ENCODE peak calls at places on chromosome 21, in nine cellular contexts. C is transverse colon, H is heart left ventricle, M is sigmoid colon, U is tibial nerve, S is H9, T is MM.1S, V is pancreas, P is tibial artery. G is an unnamed sample. For H3K4me1, the result is how much of the 10 kb centered on the place peaks cover.

GRCh38 chr21:23960769-23961168 is 1646.5 kb downstream of the MRPL39 start:
- DNase-seq in C (no peak), H (no peak), M (no peak), U (no peak), S (no peak), T (no peak), V (no peak), P (no peak), G (no peak)

GRCh38 chr21:37783016-37783415 is 133.2 kb downstream of the KCNJ6 start:
- DNase-seq in C (no peak), H (no peak), M (no peak), U (no peak), S (no peak), T (no peak), V (no peak), P (no peak), G (no peak)

GRCh38 chr21:31872452-31873274 is at the start of gene HUNK:
- DNase-seq in C (peak), H (no peak), M (no peak), U (no peak), S (peak), T (peak), V (peak), P (no peak), G (no peak)

GRCh38 chr21:24032709-24033232 is 1574.5 kb downstream of the MRPL39 start:
- DNase-seq in C (no peak), H (no peak), M (no peak), U (no peak), S (no peak), T (no peak), V (no peak), P (no peak), G (no peak)

GRCh38 chr21:17679002-17679600 is 66.4 kb upstream of the BTG3 start:
- DNase-seq in C (no peak), H (peak), M (no peak), U (peak), S (no peak), T (peak), V (no peak), P (no peak), G (no peak)

GRCh38 chr21:21460979-21461378 is 462.8 kb downstream of the NCAM2 start:
- DNase-seq in C (no peak), H (no peak), M (no peak), U (no peak), S (no peak), T (no peak), V (no peak), P (no peak), G (no peak)

GRCh38 chr21:21103692-21104091 is 105.5 kb downstream of the NCAM2 start:
- DNase-seq in C (no peak), H (no peak), M (no peak), U (no peak), S (no peak), T (no peak), V (no peak), P (no peak), G (no peak)

GRCh38 chr21:36104306-36105300 is 30.3 kb upstream of the CBR3 start:
- DNase-seq in C (peak), H (no peak), M (no peak), U (peak), S (peak), T (no peak), V (peak), P (no peak), G (no peak)

GRCh38 chr21:28431022-28431421 is 561.7 kb downstream of the LTN1 start:
- DNase-seq in C (no peak), H (no peak), M (no peak), U (no peak), S (no peak), T (no peak), V (no peak), P (no peak), G (no peak)

GRCh38 chr21:39647476-39647875 is 34.7 kb downstream of the B3GALT5 start:
- DNase-seq in C (no peak), H (no peak), M (no peak), U (no peak), S (no peak), T (no peak), V (no peak), P (no peak), G (no peak)

GRCh38 chr21:32132409-32132808 is 146.4 kb downstream of the MIS18A start:
- DNase-seq in C (no peak), H (no peak), M (no peak), U (no peak), S (peak), T (no peak), V (no peak), P (no peak), G (no peak)

GRCh38 chr21:42294273-42294880 is 20.8 kb downstream of the TFF3 start:
- DNase-seq in C (no peak), H (no peak), M (no peak), U (no peak), S (no peak), T (no peak), V (no peak), P (no peak), G (no peak)

GRCh38 chr21:37582613-37583012 is 216.0 kb downstream of the DYRK1A start:
- DNase-seq in C (no peak), H (no peak), M (no peak), U (peak), S (no peak), T (peak), V (no peak), P (no peak), G (no peak)

GRCh38 chr21:39400173-39400572 is 45.4 kb downstream of the LCA5L start:
- DNase-seq in C (no peak), H (no peak), M (no peak), U (no peak), S (no peak), T (no peak), V (no peak), P (no peak), G (no peak)

GRCh38 chr21:36010801-36011200 is 49.5 kb downstream of the SETD4 start:
- DNase-seq in C (no peak), H (no peak), M (peak), U (no peak), S (no peak), T (no peak), V (no peak), P (no peak), G (no peak)

GRCh38 chr21:28132713-28133112 is 860.0 kb downstream of the LTN1 start:
- DNase-seq in C (no peak), H (no peak), M (no peak), U (no peak), S (no peak), T (no peak), V (no peak), P (no peak), G (no peak)

GRCh38 chr21:27813750-27814149 is 846.9 kb upstream of the ADAMTS5 start:
- DNase-seq in C (peak), H (peak), M (peak), U (peak), S (no peak), T (no peak), V (no peak), P (no peak), G (no peak)

GRCh38 chr21:37324558-37324957 is 42.0 kb upstream of the DYRK1A start:
- DNase-seq in C (no peak), H (no peak), M (no peak), U (no peak), S (no peak), T (no peak), V (no peak), P (no peak), G (no peak)

GRCh38 chr21:22795644-22796043 is 1797.4 kb downstream of the NCAM2 start:
- DNase-seq in C (no peak), H (no peak), M (no peak), U (no peak), S (no peak), T (peak), V (no peak), P (no peak), G (no peak)

GRCh38 chr21:31656199-31657095 is 3.0 kb upstream of the SOD1 start:
- DNase-seq in C (no peak), H (no peak), M (no peak), U (no peak), S (no peak), T (no peak), V (no peak), P (no peak), G (no peak)

GRCh38 chr21:33078907-33079582 is 9.1 kb downstream of the OLIG1 start:
- DNase-seq in C (no peak), H (no peak), M (no peak), U (no peak), S (no peak), T (peak), V (no peak), P (no peak), G (no peak)

GRCh38 chr21:41234574-41234973 is 66.6 kb downstream of the BACE2 start:
- DNase-seq in C (no peak), H (no peak), M (peak), U (no peak), S (no peak), T (no peak), V (no peak), P (no peak), G (no peak)

GRCh38 chr21:41233913-41234312 is 66.0 kb downstream of the BACE2 start:
- DNase-seq in C (no peak), H (no peak), M (peak), U (no peak), S (no peak), T (no peak), V (no peak), P (no peak), G (no peak)

GRCh38 chr21:41232055-41232454 is 64.1 kb downstream of the BACE2 start:
- DNase-seq in C (no peak), H (no peak), M (no peak), U (no peak), S (no peak), T (no peak), V (no peak), P (no peak), G (no peak)

GRCh38 chr21:41236361-41236973 is 68.5 kb downstream of the BACE2 start:
- DNase-seq in C (no peak), H (no peak), M (no peak), U (no peak), S (no peak), T (no peak), V (peak), P (peak), G (no peak)

DNA sequence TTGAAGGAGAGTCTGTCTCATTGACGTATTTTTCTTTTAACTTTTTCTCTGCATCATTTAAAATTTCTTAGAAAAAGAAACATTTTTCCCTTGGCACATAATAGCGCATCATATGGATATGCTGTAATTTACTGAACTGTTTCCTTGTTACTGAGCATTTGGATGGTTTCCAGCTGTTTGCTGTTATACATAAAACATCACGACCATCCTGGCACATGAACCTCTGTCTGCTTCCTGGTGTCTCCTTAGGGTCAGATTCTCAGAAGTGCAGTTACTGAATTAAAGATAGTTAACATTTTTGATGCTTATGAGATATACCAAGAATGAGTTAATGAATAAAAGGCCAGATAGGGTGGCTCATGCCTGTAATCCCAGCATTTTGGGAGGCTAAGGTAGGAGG is 67.3 kb downstream of the BACE2 start:
- DNase-seq in C (no peak), H (no peak), M (no peak), U (no peak), S (no peak), T (no peak), V (no peak), P (no peak), G (no peak)
- H3K4me1 ChIP-seq in C (under half), H (under half), M (under half), U (under half), S (under half), T (under half), V (under half), P (under half), G (under half)

GRCh38 chr21:41255190-41255589 is 61.4 kb upstream of the FAM3B start:
- DNase-seq in C (no peak), H (no peak), M (no peak), U (no peak), S (no peak), T (no peak), V (no peak), P (no peak), G (no peak)

GRCh38 chr21:41249476-41249875 is 67.1 kb upstream of the FAM3B start:
- DNase-seq in C (no peak), H (no peak), M (no peak), U (no peak), S (no peak), T (no peak), V (no peak), P (no peak), G (no peak)

GRCh38 chr21:41254090-41254700 is 62.4 kb upstream of the FAM3B start:
- DNase-seq in C (no peak), H (no peak), M (no peak), U (no peak), S (no peak), T (no peak), V (no peak), P (no peak), G (no peak)

GRCh38 chr21:41250519-41250918 is 66.1 kb upstream of the FAM3B start:
- DNase-seq in C (no peak), H (no peak), M (no peak), U (no peak), S (no peak), T (no peak), V (no peak), P (no peak), G (no peak)

DNA sequence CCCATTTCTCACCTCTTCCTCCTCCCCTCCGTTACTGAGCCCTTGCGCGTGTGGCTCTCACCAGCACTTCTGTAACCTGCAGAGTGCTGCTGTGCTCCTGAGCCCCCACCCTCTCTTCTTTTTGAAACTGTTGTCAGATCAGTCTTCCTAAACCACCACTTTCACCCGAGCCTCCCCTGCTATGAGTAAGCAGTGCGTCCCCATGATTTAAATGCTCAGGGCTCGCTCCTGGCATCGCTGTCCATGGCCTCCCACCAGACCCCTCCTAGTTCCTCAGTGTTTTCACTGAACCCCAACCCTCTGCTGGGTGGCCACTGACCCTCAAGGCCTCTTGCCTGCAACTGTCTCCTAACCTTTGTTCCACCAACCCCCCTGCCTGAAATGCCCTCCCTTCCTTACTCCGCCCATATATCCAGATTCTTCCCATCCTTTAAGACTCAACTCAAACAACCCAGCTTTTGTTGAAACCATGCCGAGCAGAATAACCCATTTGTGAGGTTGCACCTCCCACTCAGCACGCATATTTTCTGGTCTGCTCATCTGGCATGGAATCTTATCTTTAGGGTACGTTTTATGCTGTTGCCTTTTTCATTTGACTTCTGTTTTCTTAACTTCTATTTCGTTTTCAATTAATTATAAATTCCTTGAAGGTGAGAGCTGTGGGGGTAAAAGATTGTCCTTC is 64.5 kb upstream of the FAM3B start:
- DNase-seq in C (no peak), H (no peak), M (no peak), U (no peak), S (no peak), T (no peak), V (no peak), P (no peak), G (no peak)
- H3K27ac ChIP-seq in C (no peak), H (no peak), M (no peak), U (peak), S (no peak), T (no peak), V (no peak), P (peak), G (no peak)

GRCh38 chr21:34517039-34517438 is 5.0 kb upstream of the KCNE1 start:
- DNase-seq in C (no peak), H (no peak), M (no peak), U (no peak), S (no peak), T (no peak), V (no peak), P (no peak), G (no peak)

GRCh38 chr21:34519013-34519412 is 7.0 kb upstream of the KCNE1 start:
- DNase-seq in C (no peak), H (no peak), M (no peak), U (no peak), S (no peak), T (no peak), V (no peak), P (no peak), G (no peak)

GRCh38 chr21:34514576-34515135 is 2.6 kb upstream of the KCNE1 start:
- DNase-seq in C (no peak), H (no peak), M (no peak), U (no peak), S (no peak), T (no peak), V (no peak), P (no peak), G (peak)

GRCh38 chr21:34519694-34520093 is 7.7 kb upstream of the KCNE1 start:
- DNase-seq in C (no peak), H (no peak), M (no peak), U (no peak), S (no peak), T (no peak), V (no peak), P (no peak), G (no peak)

DNA sequence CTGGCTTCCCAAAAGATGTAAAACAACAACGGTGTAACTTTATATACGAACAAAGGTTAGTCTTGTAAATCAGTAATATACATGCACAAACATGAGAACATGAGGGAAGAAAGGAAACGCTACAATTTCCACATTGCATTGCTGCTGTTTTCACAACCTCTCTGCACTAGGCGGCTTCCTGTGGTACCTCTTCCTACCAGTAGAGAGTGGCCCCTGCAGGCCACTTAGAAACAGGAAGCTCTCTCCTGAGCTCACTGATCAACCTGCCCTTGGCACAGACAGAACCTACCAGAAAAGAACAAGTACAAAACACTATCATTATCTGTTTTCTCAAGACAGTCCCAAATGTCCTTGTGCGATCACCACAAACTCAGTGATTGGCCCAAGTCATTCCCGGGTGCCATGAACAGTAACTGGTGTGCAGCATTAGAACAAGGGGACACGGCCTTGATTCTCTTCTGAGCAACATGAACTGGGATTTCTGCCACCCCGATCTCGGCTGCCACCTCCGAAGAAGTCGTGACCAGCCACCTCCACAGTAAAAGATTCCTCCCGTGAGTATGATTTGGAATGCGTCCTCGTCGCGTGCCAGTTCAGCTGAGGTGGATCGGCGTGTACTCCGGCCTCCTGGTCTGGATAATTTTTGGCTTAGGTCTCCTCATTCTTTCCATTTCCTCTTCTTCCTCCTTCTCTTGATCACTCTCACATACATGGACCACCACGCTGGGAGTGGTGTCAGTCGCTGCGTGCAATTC is 5.7 kb upstream of the KCNE1 start:
- DNase-seq in C (no peak), H (no peak), M (no peak), U (no peak), S (no peak), T (peak), V (no peak), P (no peak), G (no peak)
- TF ChIP-seq CTCF in C (no peak), H (no peak), M (no peak), U (no peak), S (peak), T (peak), V (no peak), P (no peak), G (no peak)

GRCh38 chr21:25983745-25984144 is 186.8 kb downstream of the APP start:
- DNase-seq in C (no peak), H (peak), M (no peak), U (no peak), S (no peak), T (no peak), V (no peak), P (no peak), G (no peak)
- H3K4me1 ChIP-seq in C (under half), H (under half), M (under half), U (under half), S (under half), T (under half), V (under half), P (under half), G (under half)

DNA sequence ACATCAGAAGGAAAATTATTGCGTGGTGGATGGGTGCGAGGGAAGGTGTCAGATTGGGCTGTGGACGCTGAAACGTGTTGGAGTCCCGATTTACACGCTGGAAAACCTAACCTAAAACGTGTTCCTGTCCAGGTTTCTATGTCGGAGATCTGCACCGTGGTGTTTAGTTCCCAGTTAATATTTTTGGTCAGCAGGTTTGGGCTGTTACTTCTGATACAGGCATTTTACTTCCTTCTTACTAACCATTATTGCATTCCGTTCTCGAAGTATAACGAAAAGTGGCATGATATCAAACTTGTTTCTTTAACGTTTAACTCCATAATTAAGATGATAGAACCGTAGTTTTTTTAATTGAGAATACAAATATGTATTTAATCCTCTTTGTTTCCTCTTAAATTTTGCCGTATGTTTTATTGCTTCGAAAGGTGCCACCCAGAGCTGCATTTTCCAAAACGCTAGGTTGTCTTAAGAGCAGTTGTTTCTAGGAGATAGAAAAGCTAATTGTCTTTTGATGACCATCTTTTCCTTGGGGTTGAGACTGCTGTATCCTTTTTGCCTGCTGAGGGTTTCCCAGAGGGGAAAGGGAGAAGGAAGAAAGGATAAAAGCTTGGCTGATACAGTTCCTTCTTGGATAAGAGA is 1.3 kb downstream of the ADARB1 start:
- DNase-seq in C (no peak), H (no peak), M (no peak), U (no peak), S (no peak), T (no peak), V (no peak), P (no peak), G (no peak)
- H3K27ac ChIP-seq in C (peak), H (peak), M (peak), U (peak), S (no peak), T (no peak), V (no peak), P (peak), G (peak)

GRCh38 chr21:45556302-45556644 is 14.0 kb upstream of the SLC19A1 start:
- DNase-seq in C (no peak), H (no peak), M (no peak), U (no peak), S (peak), T (no peak), V (no peak), P (no peak), G (no peak)
- TF ChIP-seq CTCF in C (no peak), H (no peak), M (no peak), U (no peak), S (no peak), T (no peak), V (no peak), P (no peak), G (no peak)

GRCh38 chr21:15443740-15444117 is 286.1 kb upstream of the USP25 start:
- DNase-seq in C (no peak), H (no peak), M (no peak), U (no peak), S (no peak), T (no peak), V (no peak), P (no peak), G (no peak)

GRCh38 chr21:15442743-15443142 is 287.0 kb upstream of the USP25 start:
- DNase-seq in C (no peak), H (no peak), M (no peak), U (no peak), S (no peak), T (no peak), V (no peak), P (no peak), G (no peak)

GRCh38 chr21:15445327-15445726 is 284.5 kb upstream of the USP25 start:
- DNase-seq in C (no peak), H (no peak), M (no peak), U (no peak), S (peak), T (no peak), V (no peak), P (no peak), G (no peak)

GRCh38 chr21:15446193-15446592 is 283.6 kb upstream of the USP25 start:
- DNase-seq in C (no peak), H (no peak), M (no peak), U (no peak), S (no peak), T (no peak), V (no peak), P (no peak), G (no peak)

GRCh38 chr21:15444118-15444960 is 285.4 kb upstream of the USP25 start:
- DNase-seq in C (no peak), H (no peak), M (no peak), U (no peak), S (peak), T (no peak), V (no peak), P (no peak), G (no peak)
- H3K4me1 ChIP-seq in C (under half), H (under half), M (under half), U (under half), S (under half), T (under half), V (under half), P (under half), G (under half)